ENCODE peak calls at places on chromosomes 4 and X, in five cellular contexts. One of them, this sample, is unnamed.

GRCh38 chr4:3112979-3113469 is 38.5 kb downstream of the HTT start:
- DNase-seq in foreskin fibroblast: no peak
- DNase-seq in HL-60: no peak
- DNase-seq in AG09309: no peak
- DNase-seq in fibroblast of pulmonary artery: peak; percentile 58
- DNase-seq in this sample: peak; percentile 35

GRCh38 chr4:76640252-76640925 is 205.4 kb downstream of the SHROOM3 start:
- DNase-seq in foreskin fibroblast: no peak
- DNase-seq in HL-60: no peak
- DNase-seq in fibroblast of pulmonary artery: no peak
- DNase-seq in AG09309: no peak
- DNase-seq in this sample: no peak

GRCh38 chr4:151744614-151745013 is 16.2 kb downstream of the GATB start:
- DNase-seq in fibroblast of pulmonary artery: peak; percentile 89
- DNase-seq in HL-60: no peak
- DNase-seq in foreskin fibroblast: peak; percentile 91
- DNase-seq in AG09309: peak; percentile 57
- DNase-seq in this sample: peak; percentile 94

GRCh38 chrX:24423960-24424359 is 41.1 kb upstream of the PDK3 start:
- DNase-seq in HL-60: no peak
- DNase-seq in foreskin fibroblast: peak; percentile 10
- DNase-seq in fibroblast of pulmonary artery: no peak
- DNase-seq in AG09309: no peak
- DNase-seq in this sample: peak; percentile 7

GRCh38 chrX:110178179-110178865 is 139.6 kb downstream of the AMMECR1 start:
- DNase-seq in HL-60: no peak
- DNase-seq in foreskin fibroblast: no peak
- DNase-seq in AG09309: no peak
- DNase-seq in fibroblast of pulmonary artery: no peak
- DNase-seq in this sample: no peak

GRCh38 chr4:125994024-125994423 is 679.3 kb downstream of the FAT4 start:
- DNase-seq in AG09309: no peak
- DNase-seq in fibroblast of pulmonary artery: no peak
- DNase-seq in foreskin fibroblast: peak; percentile 11
- DNase-seq in HL-60: no peak
- DNase-seq in this sample: no peak

GRCh38 chrX:134622056-134622812 is 36.0 kb downstream of the PLAC1 start:
- DNase-seq in AG09309: peak; percentile 55
- DNase-seq in foreskin fibroblast: peak; percentile 82
- DNase-seq in HL-60: peak; percentile 5
- DNase-seq in fibroblast of pulmonary artery: peak; percentile 86
- DNase-seq in this sample: peak; percentile 86

GRCh38 chr4:79865253-79865652 is 207.8 kb downstream of the ANTXR2 start:
- DNase-seq in foreskin fibroblast: peak; percentile 69
- DNase-seq in HL-60: no peak
- DNase-seq in fibroblast of pulmonary artery: peak; percentile 25
- DNase-seq in AG09309: peak; percentile 7
- DNase-seq in this sample: peak; percentile 61

GRCh38 chr4:22462693-22463092 is 53.2 kb downstream of the ADGRA3 start:
- DNase-seq in fibroblast of pulmonary artery: no peak
- DNase-seq in HL-60: peak; percentile 27
- DNase-seq in AG09309: no peak
- DNase-seq in foreskin fibroblast: no peak
- DNase-seq in this sample: no peak

GRCh38 chr4:148704291-148704690 is 262.1 kb upstream of the NR3C2 start:
- DNase-seq in foreskin fibroblast: no peak
- DNase-seq in fibroblast of pulmonary artery: no peak
- DNase-seq in HL-60: no peak
- DNase-seq in AG09309: no peak
- DNase-seq in this sample: no peak

GRCh38 chrX:112636288-112636687 is 43.5 kb downstream of the LHFPL1 start:
- DNase-seq in HL-60: no peak
- DNase-seq in foreskin fibroblast: no peak
- DNase-seq in AG09309: no peak
- DNase-seq in fibroblast of pulmonary artery: peak; percentile 40
- DNase-seq in this sample: peak; percentile 37

GRCh38 chrX:133921764-133922389 is 63.5 kb downstream of the GPC3 start:
- DNase-seq in foreskin fibroblast: peak; percentile 44
- DNase-seq in HL-60: peak; percentile 33
- DNase-seq in AG09309: no peak
- DNase-seq in fibroblast of pulmonary artery: peak; percentile 18
- DNase-seq in this sample: peak; percentile 41

GRCh38 chr4:184293552-184293951 is 75.9 kb upstream of the ENPP6 start:
- DNase-seq in fibroblast of pulmonary artery: peak; percentile 45
- DNase-seq in AG09309: no peak
- DNase-seq in foreskin fibroblast: no peak
- DNase-seq in HL-60: peak; percentile 90
- DNase-seq in this sample: no peak

GRCh38 chr4:169337510-169337909 is 66.8 kb upstream of the SH3RF1 start:
- DNase-seq in HL-60: no peak
- DNase-seq in foreskin fibroblast: peak; percentile 92
- DNase-seq in AG09309: peak; percentile 94
- DNase-seq in fibroblast of pulmonary artery: peak; percentile 94
- DNase-seq in this sample: peak; percentile 88

GRCh38 chr4:38067499-38067898 is 107.3 kb downstream of the PTTG2 start:
- DNase-seq in AG09309: no peak
- DNase-seq in foreskin fibroblast: no peak
- DNase-seq in HL-60: no peak
- DNase-seq in fibroblast of pulmonary artery: no peak
- DNase-seq in this sample: no peak

GRCh38 chrX:70554081-70554480 is 109.4 kb downstream of the DLG3 start:
- DNase-seq in HL-60: no peak
- DNase-seq in fibroblast of pulmonary artery: peak; percentile 54
- DNase-seq in foreskin fibroblast: peak; percentile 30
- DNase-seq in AG09309: no peak
- DNase-seq in this sample: peak; percentile 45

GRCh38 chr4:103996637-103997036 is 276.9 kb upstream of the TACR3 start:
- DNase-seq in HL-60: peak; percentile 9
- DNase-seq in fibroblast of pulmonary artery: peak; percentile 72
- DNase-seq in foreskin fibroblast: no peak
- DNase-seq in AG09309: no peak
- DNase-seq in this sample: peak; percentile 81

GRCh38 chr4:185535818-185536729 is 767 bp upstream of the PDLIM3 start:
- DNase-seq in HL-60: no peak
- DNase-seq in foreskin fibroblast: peak; percentile 45
- DNase-seq in AG09309: no peak
- DNase-seq in fibroblast of pulmonary artery: peak; percentile 76
- DNase-seq in this sample: peak; percentile 18

GRCh38 chr4:109719604-109720003 is 10.3 kb downstream of the PLA2G12A start:
- DNase-seq in HL-60: no peak
- DNase-seq in fibroblast of pulmonary artery: no peak
- DNase-seq in foreskin fibroblast: no peak
- DNase-seq in AG09309: no peak
- DNase-seq in this sample: no peak

GRCh38 chrX:22033818-22034217 is 1.7 kb downstream of the PHEX start:
- DNase-seq in HL-60: no peak
- DNase-seq in AG09309: no peak
- DNase-seq in foreskin fibroblast: no peak
- DNase-seq in fibroblast of pulmonary artery: no peak
- DNase-seq in this sample: no peak

DNA sequence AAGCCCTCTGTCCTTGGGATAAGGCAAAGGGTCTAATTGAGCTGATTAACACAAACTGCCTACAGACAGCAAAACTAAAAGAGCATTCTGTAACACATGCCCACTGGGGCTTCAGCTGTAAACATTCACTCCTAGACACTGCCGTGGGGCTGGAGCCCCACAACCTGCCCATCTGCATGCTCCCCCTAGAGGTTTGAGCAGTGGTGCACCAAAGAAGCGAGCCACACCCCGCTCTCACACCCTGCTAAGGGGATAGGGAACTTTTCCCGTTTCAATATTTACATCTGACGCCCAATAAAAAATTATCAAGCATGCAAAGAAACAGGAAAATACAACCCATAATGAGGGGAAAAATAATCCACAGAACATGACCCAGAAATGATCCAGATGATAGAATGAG is 46.9 kb upstream of the HSD17B10 start:
- DNase-seq in AG09309: no peak
- DNase-seq in foreskin fibroblast: peak; percentile 19
- DNase-seq in HL-60: peak; percentile 35
- DNase-seq in fibroblast of pulmonary artery: no peak
- DNase-seq in this sample: no peak
- TF ChIP-seq CTCF in AG09309: peak; percentile 48
- TF ChIP-seq CTCF in foreskin fibroblast: peak; percentile 34
- TF ChIP-seq CTCF in HL-60: no peak
- TF ChIP-seq CTCF in fibroblast of pulmonary artery: peak; percentile 40
- TF ChIP-seq CTCF in this sample: peak; percentile 43

DNA sequence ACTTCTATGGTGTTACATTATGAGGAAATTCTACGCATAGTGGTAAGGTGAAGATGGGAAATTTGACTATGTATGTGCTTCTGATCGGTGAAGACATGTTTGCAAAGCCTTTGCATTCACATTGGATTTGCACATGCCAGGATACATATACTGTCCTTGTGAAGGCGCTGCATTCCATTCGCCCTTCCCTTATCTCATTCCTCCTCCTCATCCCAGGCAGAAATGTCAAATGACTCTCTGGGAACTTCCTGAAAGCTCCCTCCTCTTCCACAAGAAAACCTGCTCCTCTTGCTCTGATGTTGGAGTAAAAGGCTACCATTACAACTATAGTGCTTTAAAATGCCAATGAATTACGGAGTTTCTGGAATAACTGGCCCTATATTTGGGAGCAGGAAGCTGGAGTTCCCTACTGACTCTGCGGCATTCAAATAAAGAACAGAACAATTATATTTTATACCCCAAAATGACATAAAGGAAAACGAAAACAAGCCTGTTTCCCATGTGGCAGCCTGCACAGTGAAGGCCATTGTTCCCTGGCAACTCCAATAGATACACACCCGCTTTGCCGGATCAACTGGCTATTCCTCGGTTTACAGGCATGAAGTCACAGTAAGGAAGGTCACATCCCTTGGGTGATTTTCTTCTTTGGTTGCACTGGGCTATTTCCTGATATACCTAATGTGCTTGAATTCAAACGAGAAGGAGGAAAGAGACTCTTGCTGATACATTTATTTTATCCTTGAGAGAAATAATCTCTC is 84.5 kb downstream of the AREG start:
- DNase-seq in HL-60: no peak
- DNase-seq in fibroblast of pulmonary artery: peak; percentile 49
- DNase-seq in AG09309: no peak
- DNase-seq in foreskin fibroblast: no peak
- DNase-seq in this sample: no peak
- H3K4me3 ChIP-seq in HL-60: no peak overlapping the region
- H3K4me3 ChIP-seq in fibroblast of pulmonary artery: no peak overlapping the region
- H3K4me3 ChIP-seq in AG09309: no peak overlapping the region
- H3K4me3 ChIP-seq in foreskin fibroblast: no peak overlapping the region
- H3K4me3 ChIP-seq in this sample: no peak overlapping the region

GRCh38 chrX:119990995-119991787 is 47.6 kb upstream of the NKAP start:
- DNase-seq in fibroblast of pulmonary artery: no peak
- DNase-seq in foreskin fibroblast: peak; percentile 2
- DNase-seq in HL-60: peak; percentile 42
- DNase-seq in AG09309: no peak
- DNase-seq in this sample: no peak
- TF ChIP-seq CTCF in fibroblast of pulmonary artery: no peak
- TF ChIP-seq CTCF in foreskin fibroblast: no peak
- TF ChIP-seq CTCF in HL-60: no peak
- TF ChIP-seq CTCF in AG09309: no peak
- TF ChIP-seq CTCF in this sample: no peak

GRCh38 chr4:181874582-181874981 is 368.6 kb upstream of the TENM3 start:
- DNase-seq in fibroblast of pulmonary artery: no peak
- DNase-seq in HL-60: no peak
- DNase-seq in AG09309: no peak
- DNase-seq in foreskin fibroblast: no peak
- DNase-seq in this sample: no peak

DNA sequence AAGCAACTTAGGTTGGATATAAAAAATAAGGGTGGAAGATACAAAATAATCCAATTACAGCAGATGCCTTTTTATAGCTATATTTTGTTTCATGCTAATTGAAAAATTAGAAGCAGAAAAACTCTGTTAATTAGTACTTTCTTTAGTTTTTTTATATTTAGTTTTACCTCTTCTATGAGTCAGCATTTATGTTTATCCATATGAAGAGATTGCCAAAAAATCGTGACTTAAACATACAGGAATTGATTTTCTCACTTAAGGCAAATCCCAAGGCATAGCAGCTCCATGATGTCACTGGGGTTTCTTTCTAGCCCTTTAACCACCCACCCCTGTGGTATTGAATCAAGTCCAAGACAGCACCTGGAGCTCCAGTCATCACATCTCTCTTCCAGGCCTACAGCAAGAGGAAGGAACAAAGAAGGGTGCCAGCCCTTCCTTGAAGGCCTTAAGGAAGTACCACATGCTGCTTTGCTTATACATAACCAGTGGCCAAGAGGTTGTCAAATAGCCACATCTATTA is 365.8 kb upstream of the TENM3 start:
- DNase-seq in AG09309: no peak
- DNase-seq in foreskin fibroblast: no peak
- DNase-seq in fibroblast of pulmonary artery: no peak
- DNase-seq in HL-60: no peak
- DNase-seq in this sample: peak; percentile 68
- H3K4me3 ChIP-seq in AG09309: no peak overlapping the region
- H3K4me3 ChIP-seq in foreskin fibroblast: no peak overlapping the region
- H3K4me3 ChIP-seq in fibroblast of pulmonary artery: no peak overlapping the region
- H3K4me3 ChIP-seq in HL-60: no peak overlapping the region
- H3K4me3 ChIP-seq in this sample: no peak overlapping the region

GRCh38 chr4:25486171-25486570 is 109.1 kb downstream of the ANAPC4 start:
- DNase-seq in fibroblast of pulmonary artery: peak; percentile 76
- DNase-seq in HL-60: no peak
- DNase-seq in AG09309: no peak
- DNase-seq in foreskin fibroblast: no peak
- DNase-seq in this sample: no peak
- TF ChIP-seq CTCF in fibroblast of pulmonary artery: no peak
- TF ChIP-seq CTCF in HL-60: no peak
- TF ChIP-seq CTCF in AG09309: no peak
- TF ChIP-seq CTCF in foreskin fibroblast: no peak
- TF ChIP-seq CTCF in this sample: no peak

GRCh38 chrX:65407157-65407626 is 127.4 kb downstream of the LAS1L start:
- DNase-seq in AG09309: no peak
- DNase-seq in fibroblast of pulmonary artery: no peak
- DNase-seq in foreskin fibroblast: peak; percentile 5
- DNase-seq in HL-60: no peak
- DNase-seq in this sample: no peak

DNA sequence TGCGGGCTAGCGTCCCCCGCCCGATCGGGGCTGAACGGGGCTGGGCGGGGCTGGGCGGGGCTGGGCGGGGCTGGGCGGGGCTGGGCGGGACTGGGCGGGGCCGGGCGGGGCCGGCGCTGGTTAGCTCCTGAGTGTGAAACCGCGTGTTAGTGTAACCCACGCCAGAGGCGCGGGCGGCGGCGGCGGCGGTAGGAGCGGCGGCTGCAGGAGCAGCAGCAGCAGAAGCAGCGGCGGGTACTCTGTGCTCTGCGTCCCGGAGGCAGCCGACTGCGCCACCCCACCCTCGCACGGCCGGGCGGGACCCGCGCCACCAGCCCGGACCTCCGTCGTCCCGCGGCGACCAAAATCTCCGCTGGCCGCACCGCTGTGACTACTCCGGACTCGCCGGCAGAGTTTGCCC is 128.1 kb downstream of the LAS1L start:
- DNase-seq in fibroblast of pulmonary artery: no peak
- DNase-seq in HL-60: no peak
- DNase-seq in AG09309: no peak
- DNase-seq in foreskin fibroblast: peak; percentile 5
- DNase-seq in this sample: no peak
- H3K4me3 ChIP-seq in fibroblast of pulmonary artery: no peak overlapping the region
- H3K4me3 ChIP-seq in HL-60: no peak overlapping the region
- H3K4me3 ChIP-seq in AG09309: no peak overlapping the region
- H3K4me3 ChIP-seq in foreskin fibroblast: no peak overlapping the region
- H3K4me3 ChIP-seq in this sample: no peak overlapping the region

This sample was measured in fibroblast of mammary gland.